ENCODE peak calls at places on chromosomes 5 and 9, in four cellular contexts. X is Panc1, C is breast epithelium, V is transverse colon. I is an unnamed sample.
A peak's percentile ranks its signal among the peaks of the same experiment; 100 is the strongest.

GRCh38 chr5:180080670-180081280 is 9.2 kb upstream of the RNF130 start:
- DNase-seq in X (no peak), C (no peak), V (no peak), I (no peak)

GRCh38 chr9:20552874-20553624 is 69.2 kb downstream of the MLLT3 start:
- DNase-seq in X (no peak), C (no peak), V (no peak), I (no peak)

GRCh38 chr9:112097712-112098688 is 77.1 kb downstream of the SUSD1 start:
- DNase-seq in X (peak; percentile 38), C (no peak), V (peak; percentile 54), I (peak; percentile 31)

GRCh38 chr5:142244440-142244839 is 80.4 kb downstream of the SPRY4 start:
- DNase-seq in X (no peak), C (no peak), V (no peak), I (no peak)

GRCh38 chr9:136243631-136244030 is 2.0 kb downstream of the QSOX2 start:
- DNase-seq in X (no peak), C (no peak), V (no peak), I (no peak)

GRCh38 chr9:91994422-91994821 is 44.4 kb upstream of the ROR2 start:
- DNase-seq in X (no peak), C (no peak), V (no peak), I (no peak)

GRCh38 chr9:128940946-128941755 is 6.3 kb downstream of the DOLK start:
- DNase-seq in X (no peak), C (no peak), V (no peak), I (no peak)

GRCh38 chr5:122584411-122585110 is 190.3 kb upstream of the SNX2 start:
- DNase-seq in X (no peak), C (no peak), V (no peak), I (no peak)

GRCh38 chr5:68007446-68007845 is 208.1 kb upstream of the PIK3R1 start:
- DNase-seq in X (no peak), C (no peak), V (peak; percentile 22), I (no peak)

GRCh38 chr9:5818424-5819142 is 14.3 kb downstream of the ERMP1 start:
- DNase-seq in X (no peak), C (no peak), V (no peak), I (no peak)

GRCh38 chr5:68396722-68397121 is 181.2 kb downstream of the PIK3R1 start:
- DNase-seq in X (no peak), C (no peak), V (peak; percentile 67), I (no peak)

GRCh38 chr5:138890686-138891085 is 15.6 kb upstream of the LRRTM2 start:
- DNase-seq in X (no peak), C (no peak), V (no peak), I (no peak)

GRCh38 chr5:81698806-81699205 is 52.1 kb downstream of the SSBP2 start:
- DNase-seq in X (no peak), C (no peak), V (no peak), I (no peak)

GRCh38 chr9:124801356-124801755 is 24.4 kb downstream of the OLFML2A start:
- DNase-seq in X (no peak), C (no peak), V (no peak), I (no peak)

GRCh38 chr9:37974506-37975173 is 70.7 kb upstream of the SLC25A51 start:
- DNase-seq in X (no peak), C (no peak), V (no peak), I (no peak)

GRCh38 chr5:137761560-137761959 is 7.4 kb upstream of the HNRNPA0 start:
- DNase-seq in X (no peak), C (no peak), V (no peak), I (no peak)

GRCh38 chr5:72920690-72921089 is 35.2 kb upstream of the FCHO2 start:
- DNase-seq in X (peak; percentile 45), C (no peak), V (no peak), I (no peak)

GRCh38 chr5:65758546-65759144 is 36.6 kb downstream of the NLN start:
- DNase-seq in X (no peak), C (no peak), V (no peak), I (no peak)

GRCh38 chr9:131776473-131776872 is 36.6 kb upstream of the RAPGEF1 start:
- DNase-seq in X (no peak), C (no peak), V (no peak), I (no peak)

GRCh38 chr5:1460054-1460682 is 14.9 kb upstream of the SLC6A3 start:
- DNase-seq in X (no peak), C (no peak), V (no peak), I (no peak)
- TF ChIP-seq POLR2AphosphoS5 in X (no peak), C (no peak), V (no peak), I (no peak)

DNA sequence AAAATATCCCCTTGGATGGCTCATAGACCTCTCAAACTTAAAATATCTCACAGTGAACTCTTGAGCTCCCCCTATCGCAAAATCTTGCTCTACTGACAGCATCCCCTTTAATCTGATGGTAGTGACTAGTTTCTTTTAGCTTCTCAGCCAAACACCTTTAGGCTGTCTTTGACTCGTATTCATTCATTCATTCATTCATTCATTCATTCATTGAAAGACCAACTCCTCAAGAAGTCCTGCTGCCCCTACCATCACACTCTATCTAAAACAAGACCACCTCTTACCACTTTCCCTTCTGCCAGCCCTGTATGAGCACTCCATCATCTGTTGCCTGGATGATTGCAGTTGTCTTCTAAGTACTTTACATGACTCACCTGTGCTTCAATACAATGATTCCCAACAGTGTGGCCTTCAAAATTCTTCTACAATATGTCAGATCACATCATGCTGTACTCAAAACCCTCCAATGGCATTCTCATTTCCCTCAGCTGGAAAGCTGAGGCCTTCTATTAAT is 46.8 kb downstream of the ITGA2 start:
- DNase-seq in X (no peak), C (no peak), V (no peak), I (no peak)
- TF ChIP-seq CTCF in X (peak; percentile 77), C (no peak), V (no peak), I (no peak)

GRCh38 chr5:78362220-78362619 is 1.8 kb downstream of the SCAMP1 start:
- DNase-seq in X (no peak), C (no peak), V (no peak), I (no peak)

GRCh38 chr5:78369680-78370079 is 9.3 kb downstream of the SCAMP1 start:
- DNase-seq in X (no peak), C (no peak), V (no peak), I (no peak)

GRCh38 chr5:78373231-78373630 is 12.8 kb downstream of the SCAMP1 start:
- DNase-seq in X (no peak), C (no peak), V (no peak), I (no peak)

GRCh38 chr5:78364005-78364404 is 3.6 kb downstream of the SCAMP1 start:
- DNase-seq in X (no peak), C (no peak), V (no peak), I (no peak)

GRCh38 chr5:78367318-78367991 is 7.0 kb downstream of the SCAMP1 start:
- DNase-seq in X (no peak), C (no peak), V (no peak), I (no peak)
- TF ChIP-seq POLR2AphosphoS5 in X (no peak), C (no peak), V (no peak), I (no peak)

DNA sequence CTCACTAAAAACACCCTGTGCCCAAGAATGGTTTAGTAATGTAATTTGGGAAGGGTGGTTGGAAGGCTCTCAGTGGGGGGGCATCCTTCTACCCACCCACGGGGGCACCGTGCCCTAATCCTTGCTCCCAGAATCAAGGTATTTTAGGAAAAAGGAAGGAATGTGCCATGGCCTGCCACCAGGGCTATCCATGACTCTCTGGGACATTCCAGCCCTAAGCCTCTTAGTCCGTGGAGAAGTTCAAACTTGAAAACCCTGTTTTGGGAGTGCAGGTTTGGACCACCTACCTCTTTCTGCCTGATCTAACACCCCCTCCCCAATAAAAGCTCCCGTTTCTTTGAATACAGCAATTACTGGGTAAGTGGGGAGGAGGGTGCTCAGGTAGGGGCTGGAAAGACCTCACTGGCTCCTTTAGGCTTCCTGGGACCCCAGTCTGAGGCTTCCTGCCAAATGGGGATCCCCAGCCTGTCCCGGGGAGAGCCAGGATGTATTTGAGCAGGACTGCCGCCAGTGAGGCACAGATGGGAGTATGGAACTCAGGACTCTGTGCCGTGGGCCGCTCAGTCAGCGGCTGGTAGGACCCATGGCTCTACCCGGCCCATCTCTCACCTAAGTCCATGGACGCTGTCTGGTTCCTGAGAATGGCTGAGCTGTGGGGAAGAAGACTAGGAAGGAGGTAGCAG is 3.6 kb upstream of the PITX1 start:
- DNase-seq in X (no peak), C (no peak), V (no peak), I (no peak)
- TF ChIP-seq CTCF in X (no peak), C (no peak), V (no peak), I (no peak)

GRCh38 chr9:30799527-30800101 is 1584.8 kb upstream of the ACO1 start:
- DNase-seq in X (no peak), C (no peak), V (no peak), I (no peak)

GRCh38 chr9:30796806-30797205 is 1587.6 kb upstream of the ACO1 start:
- DNase-seq in X (no peak), C (no peak), V (no peak), I (no peak)

DNA sequence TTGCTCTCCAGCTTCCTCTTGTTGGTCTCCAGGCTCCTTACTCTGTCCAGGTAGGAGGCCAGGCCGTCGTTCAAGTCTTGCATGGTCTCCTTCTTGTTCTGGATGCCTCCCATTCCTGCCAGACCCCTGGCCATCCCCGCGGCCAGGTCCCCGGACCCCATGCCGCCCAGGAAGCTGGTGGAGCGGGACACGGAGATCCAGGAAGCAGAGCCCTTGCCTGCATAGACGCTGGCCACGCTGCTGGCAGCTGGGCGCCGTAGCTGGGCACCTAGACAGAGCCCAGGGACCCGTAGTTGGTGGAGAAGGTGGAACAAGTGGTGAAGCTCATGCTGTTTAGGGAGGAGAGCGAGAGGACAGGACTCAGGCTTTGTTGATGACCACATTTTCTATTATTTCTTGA is 1584.0 kb upstream of the ACO1 start:
- DNase-seq in X (no peak), C (no peak), V (no peak), I (no peak)
- TF ChIP-seq POLR2AphosphoS5 in X (no peak), C (no peak), V (no peak), I (no peak)

I was measured in prostate gland.